ENCODE peak calls at places on chromosomes 7 and 10, in seven cellular contexts. C, F, S, G, M, P and I are unnamed samples.

GRCh38 chr10:8057636-8058273 is 3.3 kb downstream of the GATA3 start:
- DNase-seq in C (no peak), F (no peak), S (no peak), G (no peak), M (no peak), P (no peak), I (no peak)

GRCh38 chr10:122656308-122656705 is 43.3 kb downstream of the C10orf120 start:
- DNase-seq in C (no peak), F (no peak), S (no peak), G (no peak), M (no peak), P (no peak), I (no peak)

GRCh38 chr10:122323188-122323587 is 51.3 kb upstream of the PLEKHA1 start:
- DNase-seq in C (no peak), F (no peak), S (no peak), G (no peak), M (no peak), P (no peak), I (no peak)

GRCh38 chr7:155277385-155277994 is 20.2 kb upstream of the INSIG1 start:
- DNase-seq in C (no peak), F (no peak), S (no peak), G (no peak), M (no peak), P (no peak), I (no peak)

GRCh38 chr10:78777466-78778256 is 291.1 kb upstream of the ZMIZ1 start:
- DNase-seq in C (peak), F (no peak), S (peak), G (no peak), M (no peak), P (no peak), I (no peak)

GRCh38 chr10:78950656-78951587 is 117.8 kb upstream of the ZMIZ1 start:
- DNase-seq in C (no peak), F (no peak), S (no peak), G (no peak), M (peak), P (no peak), I (no peak)

GRCh38 chr10:51878695-51879094 is 179.3 kb upstream of the CSTF2T start:
- DNase-seq in C (no peak), F (no peak), S (no peak), G (no peak), M (no peak), P (no peak), I (no peak)

GRCh38 chr7:80136276-80137045 is 1.8 kb downstream of the GNAI1 start:
- DNase-seq in C (no peak), F (no peak), S (no peak), G (no peak), M (no peak), P (no peak), I (no peak)

GRCh38 chr7:99525713-99526440 is 21.4 kb downstream of the ZKSCAN5 start:
- DNase-seq in C (no peak), F (no peak), S (no peak), G (no peak), M (no peak), P (no peak), I (no peak)

GRCh38 chr10:64080071-64080470 is 558.9 kb downstream of the REEP3 start:
- DNase-seq in C (no peak), F (no peak), S (no peak), G (no peak), M (no peak), P (no peak), I (no peak)

GRCh38 chr7:6346581-6346980 is 74.2 kb upstream of the CYTH3 start:
- DNase-seq in C (no peak), F (no peak), S (no peak), G (no peak), M (peak), P (no peak), I (no peak)

GRCh38 chr7:16933296-16934248 is 51.8 kb upstream of the AGR3 start:
- DNase-seq in C (no peak), F (no peak), S (no peak), G (peak), M (no peak), P (no peak), I (no peak)

GRCh38 chr10:92404592-92404991 is 113.6 kb downstream of the MARCHF5 start:
- DNase-seq in C (no peak), F (no peak), S (no peak), G (no peak), M (no peak), P (no peak), I (no peak)

GRCh38 chr7:126778101-126778500 is 474.6 kb downstream of the GRM8 start:
- DNase-seq in C (no peak), F (no peak), S (no peak), G (no peak), M (peak), P (no peak), I (no peak)